ENCODE peak calls at places on chromosomes 2 and 18, in five cellular contexts. Z is naive thymus-derived CD8-positive, alpha-beta T cell; T is D341Med; F is NCI-H82; Q is NCI-H2171. P is an unnamed sample.

GRCh38 chr2:144325086-144325485 is 194.8 kb downstream of the ZEB2 start:
- DNase-seq in F (no peak), Z (peak), Q (no peak), T (no peak), P (peak)

GRCh38 chr2:240836781-240837467 is 16.9 kb upstream of the KIF1A start:
- DNase-seq in Z (no peak), F (no peak), Q (no peak), T (no peak), P (no peak)

GRCh38 chr2:203018181-203018580 is 3.5 kb downstream of the NBEAL1 start:
- DNase-seq in Z (peak), T (no peak), F (no peak), Q (no peak), P (no peak)

GRCh38 chr2:167380094-167380493 is 491.8 kb downstream of the XIRP2 start:
- DNase-seq in Q (no peak), F (no peak), T (no peak), Z (no peak), P (no peak)

GRCh38 chr2:129892360-129892759 is 87.1 kb upstream of the RAB6C start:
- DNase-seq in T (no peak), Z (no peak), F (no peak), Q (no peak), P (no peak)

GRCh38 chr2:82333697-82334096 is 2029.1 kb upstream of the LRRTM1 start:
- DNase-seq in Z (no peak), F (no peak), Q (no peak), T (no peak), P (no peak)

GRCh38 chr18:10822457-10822856 is 296.6 kb downstream of the NAPG start:
- DNase-seq in Z (no peak), F (no peak), Q (no peak), T (no peak), P (no peak)

GRCh38 chr2:201203916-201204654 is 21.1 kb downstream of the CASP10 start:
- DNase-seq in F (no peak), Q (no peak), T (no peak), Z (no peak), P (no peak)

GRCh38 chr18:45014047-45014501 is 333.4 kb downstream of the SETBP1 start:
- DNase-seq in Z (no peak), T (no peak), Q (no peak), F (no peak), P (no peak)

GRCh38 chr18:47558110-47558750 is 306.8 kb upstream of the SKOR2 start:
- DNase-seq in Z (no peak), T (no peak), Q (no peak), F (no peak), P (no peak)

GRCh38 chr18:9757851-9758587 is 49.9 kb downstream of the RAB31 start:
- DNase-seq in F (no peak), T (no peak), Z (no peak), Q (no peak), P (no peak)

GRCh38 chr2:157876771-157877108 is 610 bp upstream of the ACVR1 start:
- DNase-seq in T (no peak), F (peak), Q (no peak), Z (no peak), P (no peak)

GRCh38 chr2:229501051-229501794 is 213.1 kb downstream of the DNER start:
- DNase-seq in F (no peak), Z (no peak), T (no peak), Q (no peak), P (no peak)

GRCh38 chr2:63249146-63249545 is 198.5 kb downstream of the OTX1 start:
- DNase-seq in Q (no peak), F (no peak), Z (no peak), T (no peak), P (no peak)

GRCh38 chr2:68653538-68653982 is 10.2 kb downstream of the PROKR1 start:
- DNase-seq in T (no peak), Z (peak), Q (no peak), F (no peak), P (peak)

GRCh38 chr2:219465659-219466561 is 31.3 kb downstream of the SPEG start:
- DNase-seq in F (no peak), Q (no peak), Z (no peak), T (no peak), P (no peak)

GRCh38 chr2:40511661-40512213 is 59.8 kb upstream of the SLC8A1 start:
- DNase-seq in Z (no peak), Q (no peak), T (no peak), F (no peak), P (no peak)

GRCh38 chr2:233706720-233707119 is 6.0 kb upstream of the UGT1A5 start:
- DNase-seq in Z (no peak), F (no peak), Q (no peak), T (no peak), P (no peak)

GRCh38 chr2:143841935-143842334 is 678.0 kb downstream of the ZEB2 start:
- DNase-seq in F (peak), Q (no peak), T (no peak), Z (no peak), P (no peak)

GRCh38 chr18:58005885-58006523 is 38.0 kb upstream of the NEDD4L start:
- DNase-seq in Q (no peak), Z (no peak), T (no peak), F (no peak), P (peak)

GRCh38 chr2:164150601-164151000 is 414.8 kb upstream of the FIGN start:
- DNase-seq in F (no peak), Q (no peak), Z (no peak), T (no peak), P (no peak)

GRCh38 chr2:239722760-239723448 is 302.2 kb downstream of the NDUFA10 start:
- DNase-seq in F (no peak), Q (no peak), T (no peak), Z (no peak), P (no peak)

GRCh38 chr2:112958428-112959108 is 19.2 kb upstream of the IL36G start:
- DNase-seq in T (peak), Q (peak), Z (peak), F (peak), P (no peak)

GRCh38 chr2:105877945-105878344 is 133.2 kb downstream of the NCK2 start:
- DNase-seq in Q (no peak), Z (no peak), T (no peak), F (no peak), P (no peak)

GRCh38 chr2:191212119-191212518 is 33.1 kb upstream of the MYO1B start:
- DNase-seq in F (no peak), Q (no peak), Z (no peak), T (no peak), P (no peak)

GRCh38 chr2:20829861-20830260 is 7.0 kb upstream of the LDAH start:
- DNase-seq in Q (no peak), F (no peak), T (no peak), Z (no peak), P (no peak)

GRCh38 chr2:44748-45341 is 1.5 kb downstream of the FAM110C start:
- DNase-seq in Q (no peak), Z (no peak), T (no peak), F (no peak), P (no peak)

GRCh38 chr18:48161911-48162698 is 231.6 kb upstream of the SMAD2 start:
- DNase-seq in T (no peak), Z (no peak), Q (peak), F (no peak), P (no peak)

GRCh38 chr2:160429248-160430000 is 64.2 kb downstream of the RBMS1 start:
- DNase-seq in Q (peak), T (no peak), Z (peak), F (peak), P (no peak)

GRCh38 chr2:169824373-169825333 is at the start of gene METTL5:
- DNase-seq in Z (peak), T (peak), Q (peak), F (peak), P (peak)

GRCh38 chr2:134586289-134586980 is 132.4 kb downstream of the TMEM163 start:
- DNase-seq in F (no peak), Z (no peak), Q (no peak), T (no peak), P (no peak)

GRCh38 chr18:9719421-9719981 is 11.4 kb downstream of the RAB31 start:
- DNase-seq in Z (no peak), F (peak), T (no peak), Q (peak), P (no peak)

GRCh38 chr18:28760299-28760698 is 583.4 kb upstream of the CDH2 start:
- DNase-seq in Z (no peak), T (no peak), F (peak), Q (no peak), P (no peak)

GRCh38 chr18:9333441-9334350 is 877 bp upstream of the TWSG1 start:
- DNase-seq in Q (peak), T (no peak), F (no peak), Z (no peak), P (no peak)

GRCh38 chr2:41709702-41710599 is 337.9 kb upstream of the PKDCC start:
- DNase-seq in Q (no peak), Z (no peak), F (no peak), T (no peak), P (no peak)

GRCh38 chr2:240429872-240430491 is 5.5 kb upstream of the GPC1 start:
- DNase-seq in Q (no peak), T (no peak), Z (no peak), F (peak), P (no peak)

GRCh38 chr2:64142817-64143153 is 1.4 kb downstream of the PELI1 start:
- DNase-seq in F (no peak), T (no peak), Z (no peak), Q (no peak), P (no peak)

GRCh38 chr18:77547757-77548156 is 298.1 kb downstream of the GALR1 start:
- DNase-seq in T (no peak), Z (no peak), Q (no peak), F (no peak), P (no peak)

GRCh38 chr18:23662309-23663263 is at the start of gene ANKRD29:
- DNase-seq in Q (no peak), F (peak), T (peak), Z (peak), P (peak)

P was measured in stimulated activated CD8-positive, alpha-beta memory T cell treated with anti-CD3 and anti-CD28 coated beads, Interleukin-2, amount 100 ng/mL, for 48 hours.